ENCODE peak calls at places on chromosomes 5 and 9, in five cellular contexts. One of them, this sample, is unnamed.
A peak's percentile ranks its signal among the peaks of the same experiment; 100 is the strongest.

GRCh38 chr5:146731909-146732659 is 146.5 kb downstream of the PPP2R2B start:
- DNase-seq in activated T-helper 1 cell treated with anti-CD3 and anti-CD28 coated beads, Interleukin-12 subunit alpha, Interleukin-12 subunit beta, Interleukin-2, Interleukin-4 antibody, amounts not matched to agents 30 ng/mL and 10 ng/mL and 1 ng/mL, durations not matched to agents 14 hours and 24 hours and 36 hours: no peak
- DNase-seq in RCC 7860: peak; percentile 94
- DNase-seq in HT-29: peak; percentile 53
- DNase-seq in ovary: no peak
- DNase-seq in this sample: no peak

GRCh38 chr9:131273146-131273545 is 3.2 kb downstream of the FAM78A start:
- DNase-seq in HT-29: no peak
- DNase-seq in RCC 7860: no peak
- DNase-seq in ovary: no peak
- DNase-seq in activated T-helper 1 cell treated with anti-CD3 and anti-CD28 coated beads, Interleukin-12 subunit alpha, Interleukin-12 subunit beta, Interleukin-2, Interleukin-4 antibody, amounts not matched to agents 30 ng/mL and 10 ng/mL and 1 ng/mL, durations not matched to agents 14 hours and 24 hours and 36 hours: no peak
- DNase-seq in this sample: no peak

GRCh38 chr9:104992696-104993095 is 64.7 kb upstream of the ABCA1 start:
- DNase-seq in HT-29: no peak
- DNase-seq in ovary: no peak
- DNase-seq in activated T-helper 1 cell treated with anti-CD3 and anti-CD28 coated beads, Interleukin-12 subunit alpha, Interleukin-12 subunit beta, Interleukin-2, Interleukin-4 antibody, amounts not matched to agents 30 ng/mL and 10 ng/mL and 1 ng/mL, durations not matched to agents 14 hours and 24 hours and 36 hours: no peak
- DNase-seq in RCC 7860: no peak
- DNase-seq in this sample: no peak

GRCh38 chr5:68771747-68772146 is 322.1 kb upstream of the SLC30A5 start:
- DNase-seq in HT-29: no peak
- DNase-seq in RCC 7860: no peak
- DNase-seq in ovary: no peak
- DNase-seq in activated T-helper 1 cell treated with anti-CD3 and anti-CD28 coated beads, Interleukin-12 subunit alpha, Interleukin-12 subunit beta, Interleukin-2, Interleukin-4 antibody, amounts not matched to agents 30 ng/mL and 10 ng/mL and 1 ng/mL, durations not matched to agents 14 hours and 24 hours and 36 hours: no peak
- DNase-seq in this sample: no peak

GRCh38 chr9:26053954-26054353 is 375.7 kb upstream of the TUSC1 start:
- DNase-seq in activated T-helper 1 cell treated with anti-CD3 and anti-CD28 coated beads, Interleukin-12 subunit alpha, Interleukin-12 subunit beta, Interleukin-2, Interleukin-4 antibody, amounts not matched to agents 30 ng/mL and 10 ng/mL and 1 ng/mL, durations not matched to agents 14 hours and 24 hours and 36 hours: no peak
- DNase-seq in RCC 7860: no peak
- DNase-seq in ovary: no peak
- DNase-seq in HT-29: no peak
- DNase-seq in this sample: no peak

GRCh38 chr9:112232233-112232632 is 57.1 kb upstream of the SUSD1 start:
- DNase-seq in activated T-helper 1 cell treated with anti-CD3 and anti-CD28 coated beads, Interleukin-12 subunit alpha, Interleukin-12 subunit beta, Interleukin-2, Interleukin-4 antibody, amounts not matched to agents 30 ng/mL and 10 ng/mL and 1 ng/mL, durations not matched to agents 14 hours and 24 hours and 36 hours: no peak
- DNase-seq in HT-29: no peak
- DNase-seq in ovary: no peak
- DNase-seq in RCC 7860: no peak
- DNase-seq in this sample: no peak

GRCh38 chr5:53302524-53302923 is 177.9 kb upstream of the FST start:
- DNase-seq in activated T-helper 1 cell treated with anti-CD3 and anti-CD28 coated beads, Interleukin-12 subunit alpha, Interleukin-12 subunit beta, Interleukin-2, Interleukin-4 antibody, amounts not matched to agents 30 ng/mL and 10 ng/mL and 1 ng/mL, durations not matched to agents 14 hours and 24 hours and 36 hours: no peak
- DNase-seq in HT-29: no peak
- DNase-seq in ovary: no peak
- DNase-seq in RCC 7860: no peak
- DNase-seq in this sample: no peak

GRCh38 chr9:110520120-110520701 is 59.3 kb downstream of the SVEP1 start:
- DNase-seq in HT-29: no peak
- DNase-seq in activated T-helper 1 cell treated with anti-CD3 and anti-CD28 coated beads, Interleukin-12 subunit alpha, Interleukin-12 subunit beta, Interleukin-2, Interleukin-4 antibody, amounts not matched to agents 30 ng/mL and 10 ng/mL and 1 ng/mL, durations not matched to agents 14 hours and 24 hours and 36 hours: no peak
- DNase-seq in ovary: no peak
- DNase-seq in RCC 7860: no peak
- DNase-seq in this sample: no peak

GRCh38 chr5:178416919-178417318 is 173.3 kb downstream of the COL23A1 start:
- DNase-seq in HT-29: no peak
- DNase-seq in ovary: no peak
- DNase-seq in activated T-helper 1 cell treated with anti-CD3 and anti-CD28 coated beads, Interleukin-12 subunit alpha, Interleukin-12 subunit beta, Interleukin-2, Interleukin-4 antibody, amounts not matched to agents 30 ng/mL and 10 ng/mL and 1 ng/mL, durations not matched to agents 14 hours and 24 hours and 36 hours: no peak
- DNase-seq in RCC 7860: peak; percentile 63
- DNase-seq in this sample: no peak

GRCh38 chr5:150765019-150765788 is 6.4 kb upstream of the DCTN4 start:
- DNase-seq in RCC 7860: no peak
- DNase-seq in HT-29: no peak
- DNase-seq in activated T-helper 1 cell treated with anti-CD3 and anti-CD28 coated beads, Interleukin-12 subunit alpha, Interleukin-12 subunit beta, Interleukin-2, Interleukin-4 antibody, amounts not matched to agents 30 ng/mL and 10 ng/mL and 1 ng/mL, durations not matched to agents 14 hours and 24 hours and 36 hours: no peak
- DNase-seq in ovary: no peak
- DNase-seq in this sample: no peak

GRCh38 chr5:56476487-56476856 is 243.3 kb upstream of the ANKRD55 start:
- DNase-seq in RCC 7860: peak; percentile 34
- DNase-seq in HT-29: no peak
- DNase-seq in ovary: no peak
- DNase-seq in activated T-helper 1 cell treated with anti-CD3 and anti-CD28 coated beads, Interleukin-12 subunit alpha, Interleukin-12 subunit beta, Interleukin-2, Interleukin-4 antibody, amounts not matched to agents 30 ng/mL and 10 ng/mL and 1 ng/mL, durations not matched to agents 14 hours and 24 hours and 36 hours: no peak
- DNase-seq in this sample: no peak

GRCh38 chr9:16100596-16101091 is 547.8 kb downstream of the CCDC171 start:
- DNase-seq in HT-29: no peak
- DNase-seq in RCC 7860: no peak
- DNase-seq in activated T-helper 1 cell treated with anti-CD3 and anti-CD28 coated beads, Interleukin-12 subunit alpha, Interleukin-12 subunit beta, Interleukin-2, Interleukin-4 antibody, amounts not matched to agents 30 ng/mL and 10 ng/mL and 1 ng/mL, durations not matched to agents 14 hours and 24 hours and 36 hours: no peak
- DNase-seq in ovary: peak; percentile 78
- DNase-seq in this sample: no peak

GRCh38 chr5:96871022-96871388 is 5.3 kb upstream of the ERAP2 start:
- DNase-seq in HT-29: no peak
- DNase-seq in ovary: no peak
- DNase-seq in activated T-helper 1 cell treated with anti-CD3 and anti-CD28 coated beads, Interleukin-12 subunit alpha, Interleukin-12 subunit beta, Interleukin-2, Interleukin-4 antibody, amounts not matched to agents 30 ng/mL and 10 ng/mL and 1 ng/mL, durations not matched to agents 14 hours and 24 hours and 36 hours: no peak
- DNase-seq in RCC 7860: no peak
- DNase-seq in this sample: no peak

GRCh38 chr9:117030254-117030768 is 343.2 kb downstream of the TRIM32 start:
- DNase-seq in HT-29: no peak
- DNase-seq in activated T-helper 1 cell treated with anti-CD3 and anti-CD28 coated beads, Interleukin-12 subunit alpha, Interleukin-12 subunit beta, Interleukin-2, Interleukin-4 antibody, amounts not matched to agents 30 ng/mL and 10 ng/mL and 1 ng/mL, durations not matched to agents 14 hours and 24 hours and 36 hours: no peak
- DNase-seq in ovary: no peak
- DNase-seq in RCC 7860: no peak
- DNase-seq in this sample: no peak

GRCh38 chr5:141857226-141857625 is 21.0 kb downstream of the PCDH1 start:
- DNase-seq in HT-29: no peak
- DNase-seq in ovary: no peak
- DNase-seq in RCC 7860: no peak
- DNase-seq in activated T-helper 1 cell treated with anti-CD3 and anti-CD28 coated beads, Interleukin-12 subunit alpha, Interleukin-12 subunit beta, Interleukin-2, Interleukin-4 antibody, amounts not matched to agents 30 ng/mL and 10 ng/mL and 1 ng/mL, durations not matched to agents 14 hours and 24 hours and 36 hours: no peak
- DNase-seq in this sample: no peak

GRCh38 chr5:158464383-158464782 is 605.4 kb upstream of the CLINT1 start:
- DNase-seq in activated T-helper 1 cell treated with anti-CD3 and anti-CD28 coated beads, Interleukin-12 subunit alpha, Interleukin-12 subunit beta, Interleukin-2, Interleukin-4 antibody, amounts not matched to agents 30 ng/mL and 10 ng/mL and 1 ng/mL, durations not matched to agents 14 hours and 24 hours and 36 hours: no peak
- DNase-seq in RCC 7860: no peak
- DNase-seq in ovary: no peak
- DNase-seq in HT-29: no peak
- DNase-seq in this sample: no peak

GRCh38 chr9:131469369-131469768 is 33.3 kb upstream of the POMT1 start:
- DNase-seq in HT-29: no peak
- DNase-seq in activated T-helper 1 cell treated with anti-CD3 and anti-CD28 coated beads, Interleukin-12 subunit alpha, Interleukin-12 subunit beta, Interleukin-2, Interleukin-4 antibody, amounts not matched to agents 30 ng/mL and 10 ng/mL and 1 ng/mL, durations not matched to agents 14 hours and 24 hours and 36 hours: no peak
- DNase-seq in RCC 7860: no peak
- DNase-seq in ovary: peak; percentile 20
- DNase-seq in this sample: no peak

GRCh38 chr5:172931001-172931536 is 28.2 kb upstream of the RPL26L1 start:
- DNase-seq in ovary: no peak
- DNase-seq in HT-29: no peak
- DNase-seq in RCC 7860: peak; percentile 100
- DNase-seq in activated T-helper 1 cell treated with anti-CD3 and anti-CD28 coated beads, Interleukin-12 subunit alpha, Interleukin-12 subunit beta, Interleukin-2, Interleukin-4 antibody, amounts not matched to agents 30 ng/mL and 10 ng/mL and 1 ng/mL, durations not matched to agents 14 hours and 24 hours and 36 hours: no peak
- DNase-seq in this sample: no peak

GRCh38 chr5:132298305-132298704 is 4.1 kb downstream of the SLC22A4 start:
- DNase-seq in activated T-helper 1 cell treated with anti-CD3 and anti-CD28 coated beads, Interleukin-12 subunit alpha, Interleukin-12 subunit beta, Interleukin-2, Interleukin-4 antibody, amounts not matched to agents 30 ng/mL and 10 ng/mL and 1 ng/mL, durations not matched to agents 14 hours and 24 hours and 36 hours: no peak
- DNase-seq in HT-29: no peak
- DNase-seq in RCC 7860: no peak
- DNase-seq in ovary: no peak
- DNase-seq in this sample: no peak

GRCh38 chr5:175772747-175773533 is 98.4 kb upstream of the CPLX2 start:
- DNase-seq in activated T-helper 1 cell treated with anti-CD3 and anti-CD28 coated beads, Interleukin-12 subunit alpha, Interleukin-12 subunit beta, Interleukin-2, Interleukin-4 antibody, amounts not matched to agents 30 ng/mL and 10 ng/mL and 1 ng/mL, durations not matched to agents 14 hours and 24 hours and 36 hours: no peak
- DNase-seq in RCC 7860: no peak
- DNase-seq in HT-29: no peak
- DNase-seq in ovary: no peak
- DNase-seq in this sample: no peak

GRCh38 chr5:59640411-59640810 is 253.1 kb downstream of the PDE4D start:
- DNase-seq in activated T-helper 1 cell treated with anti-CD3 and anti-CD28 coated beads, Interleukin-12 subunit alpha, Interleukin-12 subunit beta, Interleukin-2, Interleukin-4 antibody, amounts not matched to agents 30 ng/mL and 10 ng/mL and 1 ng/mL, durations not matched to agents 14 hours and 24 hours and 36 hours: no peak
- DNase-seq in ovary: no peak
- DNase-seq in HT-29: peak; percentile 28
- DNase-seq in RCC 7860: no peak
- DNase-seq in this sample: no peak

GRCh38 chr9:123302348-123303214 is 34.2 kb upstream of the STRBP start:
- DNase-seq in activated T-helper 1 cell treated with anti-CD3 and anti-CD28 coated beads, Interleukin-12 subunit alpha, Interleukin-12 subunit beta, Interleukin-2, Interleukin-4 antibody, amounts not matched to agents 30 ng/mL and 10 ng/mL and 1 ng/mL, durations not matched to agents 14 hours and 24 hours and 36 hours: peak; percentile 8
- DNase-seq in RCC 7860: no peak
- DNase-seq in HT-29: no peak
- DNase-seq in ovary: no peak
- DNase-seq in this sample: no peak

GRCh38 chr5:73198833-73199592 is 26.0 kb downstream of the TMEM174 start:
- DNase-seq in ovary: no peak
- DNase-seq in activated T-helper 1 cell treated with anti-CD3 and anti-CD28 coated beads, Interleukin-12 subunit alpha, Interleukin-12 subunit beta, Interleukin-2, Interleukin-4 antibody, amounts not matched to agents 30 ng/mL and 10 ng/mL and 1 ng/mL, durations not matched to agents 14 hours and 24 hours and 36 hours: no peak
- DNase-seq in HT-29: no peak
- DNase-seq in RCC 7860: no peak
- DNase-seq in this sample: no peak

GRCh38 chr9:122562134-122562760 is 9.3 kb downstream of the OR1N2 start:
- DNase-seq in ovary: no peak
- DNase-seq in activated T-helper 1 cell treated with anti-CD3 and anti-CD28 coated beads, Interleukin-12 subunit alpha, Interleukin-12 subunit beta, Interleukin-2, Interleukin-4 antibody, amounts not matched to agents 30 ng/mL and 10 ng/mL and 1 ng/mL, durations not matched to agents 14 hours and 24 hours and 36 hours: no peak
- DNase-seq in RCC 7860: no peak
- DNase-seq in HT-29: no peak
- DNase-seq in this sample: no peak

GRCh38 chr5:27523629-27524028 is 485.2 kb upstream of the CDH9 start:
- DNase-seq in RCC 7860: no peak
- DNase-seq in ovary: no peak
- DNase-seq in activated T-helper 1 cell treated with anti-CD3 and anti-CD28 coated beads, Interleukin-12 subunit alpha, Interleukin-12 subunit beta, Interleukin-2, Interleukin-4 antibody, amounts not matched to agents 30 ng/mL and 10 ng/mL and 1 ng/mL, durations not matched to agents 14 hours and 24 hours and 36 hours: no peak
- DNase-seq in HT-29: no peak
- DNase-seq in this sample: no peak

GRCh38 chr5:60092671-60093422 is 199.3 kb upstream of the PDE4D start:
- DNase-seq in RCC 7860: no peak
- DNase-seq in activated T-helper 1 cell treated with anti-CD3 and anti-CD28 coated beads, Interleukin-12 subunit alpha, Interleukin-12 subunit beta, Interleukin-2, Interleukin-4 antibody, amounts not matched to agents 30 ng/mL and 10 ng/mL and 1 ng/mL, durations not matched to agents 14 hours and 24 hours and 36 hours: no peak
- DNase-seq in HT-29: no peak
- DNase-seq in ovary: no peak
- DNase-seq in this sample: no peak

GRCh38 chr5:109924708-109925107 is 235.0 kb downstream of the MAN2A1 start:
- DNase-seq in HT-29: no peak
- DNase-seq in activated T-helper 1 cell treated with anti-CD3 and anti-CD28 coated beads, Interleukin-12 subunit alpha, Interleukin-12 subunit beta, Interleukin-2, Interleukin-4 antibody, amounts not matched to agents 30 ng/mL and 10 ng/mL and 1 ng/mL, durations not matched to agents 14 hours and 24 hours and 36 hours: no peak
- DNase-seq in RCC 7860: no peak
- DNase-seq in ovary: no peak
- DNase-seq in this sample: no peak

GRCh38 chr5:151448038-151448985 is 909 bp downstream of the SLC36A1 start:
- DNase-seq in activated T-helper 1 cell treated with anti-CD3 and anti-CD28 coated beads, Interleukin-12 subunit alpha, Interleukin-12 subunit beta, Interleukin-2, Interleukin-4 antibody, amounts not matched to agents 30 ng/mL and 10 ng/mL and 1 ng/mL, durations not matched to agents 14 hours and 24 hours and 36 hours: peak; percentile 7
- DNase-seq in HT-29: peak; percentile 49
- DNase-seq in RCC 7860: no peak
- DNase-seq in ovary: no peak
- DNase-seq in this sample: peak; percentile 6

This sample was measured in NK-92 treated with Interleukin-12 subunit alpha and Interleukin-12 subunit beta, amount 100 ng/mL, for 24 hours.